ENCODE peak calls at places on chromosome 12, in ten cellular contexts. E is lower lobe of right lung; I is Peyer's patch; L is adipocyte; C is RWPE2; O is CD4-positive, alpha-beta memory T cell; H is aorta; D is psoas muscle; J is breast epithelium; G is ascending aorta. B is an unnamed sample. For H3K36me3, the result is how much of the 10 kb centered on the place peaks cover.

GRCh38 chr12:80068173-80068572 is 31.2 kb upstream of the OTOGL start:
- DNase-seq in E (no peak), I (no peak), L (no peak), C (no peak), O (no peak), H (peak), D (no peak), J (no peak), G (no peak), B (no peak)

GRCh38 chr12:71504471-71504852 is 64.9 kb downstream of the LGR5 start:
- DNase-seq in E (no peak), I (no peak), L (no peak), C (no peak), O (no peak), H (no peak), D (no peak), J (no peak), G (no peak), B (peak)

GRCh38 chr12:24198936-24199644 is 249.6 kb upstream of the SOX5 start:
- DNase-seq in E (no peak), I (no peak), L (no peak), C (no peak), O (no peak), H (no peak), D (no peak), J (no peak), G (no peak), B (no peak)

GRCh38 chr12:41277019-41277770 is 89.1 kb downstream of the PDZRN4 start:
- DNase-seq in E (no peak), I (no peak), L (peak), C (no peak), O (peak), H (no peak), D (no peak), J (no peak), G (no peak), B (no peak)

GRCh38 chr12:13101854-13102375 is 1.6 kb downstream of the GSG1 start:
- DNase-seq in E (no peak), I (peak), L (peak), C (no peak), O (no peak), H (no peak), D (no peak), J (peak), G (no peak), B (no peak)

GRCh38 chr12:65655074-65655493 is 169.2 kb upstream of the HMGA2 start:
- DNase-seq in E (no peak), I (no peak), L (no peak), C (no peak), O (no peak), H (no peak), D (no peak), J (no peak), G (no peak), B (no peak)

GRCh38 chr12:125185740-125186470 is 120.7 kb downstream of the AACS start:
- DNase-seq in E (peak), I (peak), L (peak), C (peak), O (no peak), H (peak), D (peak), J (peak), G (no peak), B (peak)

GRCh38 chr12:120652671-120653435 is 12.4 kb downstream of the CABP1 start:
- DNase-seq in E (peak), I (no peak), L (no peak), C (no peak), O (no peak), H (peak), D (no peak), J (no peak), G (peak), B (no peak)

GRCh38 chr12:94793191-94793595 is 142.8 kb upstream of the TMCC3 start:
- DNase-seq in E (no peak), I (no peak), L (peak), C (no peak), O (no peak), H (no peak), D (no peak), J (no peak), G (no peak), B (no peak)

GRCh38 chr12:51023625-51024395 is 2.4 kb downstream of the SLC11A2 start:
- DNase-seq in E (no peak), I (peak), L (peak), C (no peak), O (no peak), H (no peak), D (no peak), J (no peak), G (no peak), B (no peak)
- H3K4me3 ChIP-seq in E (peak), I (peak), L (peak), C (peak), O (peak), H (peak), D (peak), J (peak), G (peak), B (peak)

DNA sequence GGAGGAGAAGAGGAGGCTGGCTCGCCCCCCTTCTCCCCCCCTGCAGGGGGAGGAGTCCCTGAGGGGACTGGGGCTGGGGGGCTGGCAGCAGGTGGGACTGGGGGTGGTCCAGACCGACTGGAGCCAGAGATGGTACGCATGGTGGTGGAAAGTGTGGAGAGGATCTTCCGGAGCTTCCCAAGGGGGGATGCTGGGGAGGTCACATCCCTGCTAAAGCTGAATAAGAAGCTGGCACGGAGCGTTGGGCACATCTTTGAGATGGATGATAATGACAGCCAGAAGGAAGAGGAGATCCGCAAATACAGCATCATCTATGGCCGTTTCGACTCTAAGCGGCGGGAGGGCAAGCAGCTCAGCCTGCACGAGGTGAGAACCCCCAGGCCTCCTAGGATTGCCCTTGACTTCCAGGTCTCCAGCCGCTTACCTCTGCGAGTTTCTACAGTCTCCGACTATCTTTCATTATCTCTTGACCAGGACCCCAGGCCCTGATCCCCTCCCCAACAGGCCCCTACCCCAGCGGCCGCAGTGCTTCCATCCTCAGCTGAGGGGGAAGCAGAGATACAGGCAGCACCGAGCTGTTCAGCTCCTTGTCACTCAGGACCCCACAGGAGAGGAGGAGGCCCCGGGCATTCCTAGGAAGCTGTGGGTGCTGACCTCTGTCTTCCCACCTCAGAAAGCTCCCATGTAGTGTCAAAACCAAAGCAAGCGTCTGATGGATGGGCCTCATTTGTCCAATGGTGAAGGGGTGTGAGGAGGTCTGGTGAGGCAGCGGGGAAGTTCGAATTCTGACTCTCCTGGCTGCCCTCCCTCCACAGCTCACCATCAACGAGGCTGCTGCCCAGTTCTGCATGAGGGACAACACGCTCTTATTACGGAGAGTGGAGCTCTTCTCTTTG is 3.0 kb downstream of the NAB2 start:
- DNase-seq in E (no peak), I (peak), L (no peak), C (no peak), O (peak), H (peak), D (no peak), J (no peak), G (no peak), B (no peak)
- H3K36me3 ChIP-seq in E (half or more), I (under half), L (half or more), C (half or more), O (under half), H (under half), D (under half), J (under half), G (half or more), B (under half)

GRCh38 chr12:110844551-110845395 is 2.0 kb upstream of the CCDC63 start:
- DNase-seq in E (no peak), I (no peak), L (no peak), C (no peak), O (no peak), H (peak), D (peak), J (peak), G (no peak), B (peak)
- H3K4me3 ChIP-seq in E (no peak), I (no peak), L (no peak), C (no peak), O (no peak), H (no peak), D (no peak), J (no peak), G (no peak), B (no peak)

GRCh38 chr12:9070351-9070750 is 45.4 kb downstream of the A2M start:
- DNase-seq in E (no peak), I (no peak), L (no peak), C (no peak), O (no peak), H (no peak), D (no peak), J (no peak), G (no peak), B (no peak)
- H3K36me3 ChIP-seq in E (half or more), I (under half), L (under half), C (under half), O (under half), H (under half), D (half or more), J (under half), G (half or more), B (under half)

DNA sequence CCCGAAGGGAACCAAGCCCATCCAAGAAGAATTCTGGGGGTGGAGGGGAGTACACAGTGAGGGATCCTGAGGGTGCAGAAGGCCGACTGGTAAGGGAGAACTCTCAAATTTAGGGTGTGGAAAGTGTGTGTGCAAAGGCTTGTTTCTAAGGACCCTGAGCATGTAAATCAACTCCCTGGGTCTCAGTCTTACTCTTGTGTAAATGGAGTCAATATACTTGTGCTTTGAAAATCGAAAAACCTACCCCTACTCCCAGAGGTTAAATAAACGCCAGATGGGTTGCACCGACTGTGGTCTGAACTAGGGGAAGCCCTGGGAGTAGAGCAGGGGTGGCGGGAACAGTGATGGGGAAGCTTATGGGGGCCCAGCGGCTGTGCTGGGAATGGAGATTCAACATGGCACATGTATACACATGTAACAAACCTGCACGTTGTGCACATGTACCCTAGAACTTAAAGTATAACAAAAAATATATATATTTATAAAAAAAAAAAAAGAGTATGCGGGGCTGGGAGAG is 6.0 kb downstream of the B4GALNT1 start:
- DNase-seq in E (no peak), I (no peak), L (no peak), C (no peak), O (no peak), H (no peak), D (no peak), J (no peak), G (no peak), B (no peak)
- H3K4me3 ChIP-seq in E (no peak), I (no peak), L (no peak), C (no peak), O (no peak), H (no peak), D (no peak), J (no peak), G (no peak), B (no peak)

DNA sequence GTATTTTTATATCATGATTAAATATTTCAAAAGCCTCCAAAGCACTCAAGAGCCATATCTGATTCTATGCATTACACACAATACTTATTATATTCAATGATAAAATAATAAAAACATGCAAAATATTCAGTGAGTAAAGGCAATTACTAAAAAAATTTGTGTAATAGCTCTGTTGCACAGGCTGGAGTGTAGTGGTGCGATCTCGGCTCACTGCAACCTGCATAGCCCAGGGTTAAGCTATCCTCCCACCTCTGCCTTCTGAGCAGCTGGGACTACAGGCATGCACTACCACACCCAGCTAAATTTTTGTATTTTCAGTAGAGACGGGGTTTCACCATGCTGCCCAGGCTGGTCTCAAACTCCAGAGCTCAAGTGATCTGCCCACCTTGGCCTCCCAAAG is 45.4 kb downstream of the SBNO1 start:
- DNase-seq in E (no peak), I (no peak), L (no peak), C (no peak), O (no peak), H (no peak), D (no peak), J (no peak), G (no peak), B (no peak)
- H3K36me3 ChIP-seq in E (half or more), I (half or more), L (half or more), C (half or more), O (half or more), H (under half), D (half or more), J (under half), G (half or more), B (half or more)

GRCh38 chr12:3885179-3886094 is 12.2 kb upstream of the PARP11 start:
- DNase-seq in E (no peak), I (peak), L (peak), C (no peak), O (peak), H (no peak), D (no peak), J (no peak), G (no peak), B (no peak)
- H3K4me3 ChIP-seq in E (peak), I (peak), L (peak), C (no peak), O (no peak), H (peak), D (peak), J (peak), G (peak), B (peak)

DNA sequence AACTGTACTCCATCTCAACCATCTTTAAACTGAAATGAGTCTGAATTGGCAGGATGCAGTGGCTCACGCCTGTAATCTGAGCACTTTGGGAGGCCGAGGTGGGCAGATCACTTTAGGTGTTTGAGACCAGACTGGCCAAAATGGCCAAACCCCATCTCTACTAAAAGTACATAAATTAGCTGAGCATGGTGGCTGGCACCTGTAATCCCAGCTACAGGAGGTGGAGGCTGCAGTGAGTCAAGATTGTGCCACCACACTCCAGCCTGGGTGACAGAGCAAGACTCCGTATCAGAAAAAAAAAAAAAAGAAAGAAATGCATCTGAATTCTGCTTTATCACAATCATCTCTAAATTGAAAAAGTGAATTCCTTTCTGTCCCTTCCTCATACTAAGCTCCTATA is 110.3 kb downstream of the NELL2 start:
- DNase-seq in E (no peak), I (no peak), L (no peak), C (no peak), O (no peak), H (no peak), D (no peak), J (no peak), G (no peak), B (no peak)
- H3K36me3 ChIP-seq in E (under half), I (under half), L (under half), C (under half), O (under half), H (under half), D (under half), J (under half), G (under half), B (under half)

GRCh38 chr12:76765598-76765997 is 1.7 kb downstream of the ZDHHC17 start:
- DNase-seq in E (no peak), I (no peak), L (peak), C (no peak), O (no peak), H (no peak), D (no peak), J (no peak), G (no peak), B (no peak)
- H3K4me3 ChIP-seq in E (no peak), I (no peak), L (peak), C (peak), O (peak), H (no peak), D (peak), J (no peak), G (no peak), B (peak)

B was measured in heart left ventricle.